ENCODE peak calls at places on chromosomes 6 and 20, in nine cellular contexts. One of them, this sample, is unnamed.

GRCh38 chr6:44428682-44429081 is 41.2 kb downstream of the CDC5L start:
- DNase-seq in T-helper 9 cell: no peak
- DNase-seq in right lobe of liver: no peak
- DNase-seq in activated CD4-positive, alpha-beta T cell treated with anti-CD3 and anti-CD28 coated beads, Interleukin-2, amount 10 ng/mL, durations not matched to agents 7 days and 5 days: no peak
- DNase-seq in AG20443: peak; percentile 71
- DNase-seq in hypothalamus: no peak
- DNase-seq in iris pigment epithelial cell: no peak
- DNase-seq in effector memory CD8-positive, alpha-beta T cell: no peak
- DNase-seq in GM04504: peak; percentile 52
- DNase-seq in this sample: peak; percentile 18

GRCh38 chr6:134520181-134521115 is 202.5 kb upstream of the SGK1 start:
- DNase-seq in T-helper 9 cell: no peak
- DNase-seq in right lobe of liver: no peak
- DNase-seq in activated CD4-positive, alpha-beta T cell treated with anti-CD3 and anti-CD28 coated beads, Interleukin-2, amount 10 ng/mL, durations not matched to agents 7 days and 5 days: no peak
- DNase-seq in AG20443: peak; percentile 55
- DNase-seq in hypothalamus: no peak
- DNase-seq in iris pigment epithelial cell: peak; percentile 84
- DNase-seq in effector memory CD8-positive, alpha-beta T cell: no peak
- DNase-seq in GM04504: no peak
- DNase-seq in this sample: no peak

GRCh38 chr6:169859978-169860703 is 108.7 kb downstream of the ERMARD start:
- DNase-seq in T-helper 9 cell: no peak
- DNase-seq in right lobe of liver: peak; percentile 32
- DNase-seq in activated CD4-positive, alpha-beta T cell treated with anti-CD3 and anti-CD28 coated beads, Interleukin-2, amount 10 ng/mL, durations not matched to agents 7 days and 5 days: no peak
- DNase-seq in AG20443: peak; percentile 5
- DNase-seq in hypothalamus: no peak
- DNase-seq in iris pigment epithelial cell: no peak
- DNase-seq in effector memory CD8-positive, alpha-beta T cell: no peak
- DNase-seq in GM04504: no peak
- DNase-seq in this sample: no peak

GRCh38 chr6:170225852-170226417 is 64.9 kb downstream of the DLL1 start:
- DNase-seq in T-helper 9 cell: no peak
- DNase-seq in right lobe of liver: peak; percentile 78
- DNase-seq in activated CD4-positive, alpha-beta T cell treated with anti-CD3 and anti-CD28 coated beads, Interleukin-2, amount 10 ng/mL, durations not matched to agents 7 days and 5 days: no peak
- DNase-seq in AG20443: no peak
- DNase-seq in hypothalamus: no peak
- DNase-seq in iris pigment epithelial cell: no peak
- DNase-seq in effector memory CD8-positive, alpha-beta T cell: no peak
- DNase-seq in GM04504: no peak
- DNase-seq in this sample: no peak

GRCh38 chr20:9103955-9104354 is 35.1 kb downstream of the PLCB4 start:
- DNase-seq in T-helper 9 cell: no peak
- DNase-seq in right lobe of liver: no peak
- DNase-seq in activated CD4-positive, alpha-beta T cell treated with anti-CD3 and anti-CD28 coated beads, Interleukin-2, amount 10 ng/mL, durations not matched to agents 7 days and 5 days: no peak
- DNase-seq in AG20443: no peak
- DNase-seq in hypothalamus: no peak
- DNase-seq in iris pigment epithelial cell: no peak
- DNase-seq in effector memory CD8-positive, alpha-beta T cell: no peak
- DNase-seq in GM04504: no peak
- DNase-seq in this sample: no peak

GRCh38 chr6:156250593-156250992 is 526.6 kb upstream of the ARID1B start:
- DNase-seq in T-helper 9 cell: no peak
- DNase-seq in right lobe of liver: no peak
- DNase-seq in activated CD4-positive, alpha-beta T cell treated with anti-CD3 and anti-CD28 coated beads, Interleukin-2, amount 10 ng/mL, durations not matched to agents 7 days and 5 days: no peak
- DNase-seq in AG20443: no peak
- DNase-seq in hypothalamus: no peak
- DNase-seq in iris pigment epithelial cell: no peak
- DNase-seq in effector memory CD8-positive, alpha-beta T cell: no peak
- DNase-seq in GM04504: no peak
- DNase-seq in this sample: peak; percentile 3

GRCh38 chr6:28258877-28259777 is at the start of gene NKAPL:
- DNase-seq in T-helper 9 cell: no peak
- DNase-seq in right lobe of liver: peak; percentile 65
- DNase-seq in activated CD4-positive, alpha-beta T cell treated with anti-CD3 and anti-CD28 coated beads, Interleukin-2, amount 10 ng/mL, durations not matched to agents 7 days and 5 days: peak; percentile 53
- DNase-seq in AG20443: peak; percentile 92
- DNase-seq in hypothalamus: peak; percentile 40
- DNase-seq in iris pigment epithelial cell: peak; percentile 83
- DNase-seq in effector memory CD8-positive, alpha-beta T cell: peak; percentile 16
- DNase-seq in GM04504: no peak
- DNase-seq in this sample: peak; percentile 50

GRCh38 chr20:48822879-48823385 is 4.9 kb downstream of the PREX1 start:
- DNase-seq in T-helper 9 cell: no peak
- DNase-seq in right lobe of liver: no peak
- DNase-seq in activated CD4-positive, alpha-beta T cell treated with anti-CD3 and anti-CD28 coated beads, Interleukin-2, amount 10 ng/mL, durations not matched to agents 7 days and 5 days: peak; percentile 42
- DNase-seq in AG20443: peak; percentile 32
- DNase-seq in hypothalamus: no peak
- DNase-seq in iris pigment epithelial cell: no peak
- DNase-seq in effector memory CD8-positive, alpha-beta T cell: no peak
- DNase-seq in GM04504: no peak
- DNase-seq in this sample: no peak

GRCh38 chr6:33885121-33886057 is 81.6 kb upstream of the MLN start:
- DNase-seq in T-helper 9 cell: no peak
- DNase-seq in right lobe of liver: no peak
- DNase-seq in activated CD4-positive, alpha-beta T cell treated with anti-CD3 and anti-CD28 coated beads, Interleukin-2, amount 10 ng/mL, durations not matched to agents 7 days and 5 days: no peak
- DNase-seq in AG20443: peak; percentile 81
- DNase-seq in hypothalamus: no peak
- DNase-seq in iris pigment epithelial cell: peak; percentile 21
- DNase-seq in effector memory CD8-positive, alpha-beta T cell: no peak
- DNase-seq in GM04504: peak; percentile 76
- DNase-seq in this sample: peak; percentile 69

GRCh38 chr20:58550661-58551060 is 35.5 kb upstream of the APCDD1L start:
- DNase-seq in T-helper 9 cell: no peak
- DNase-seq in right lobe of liver: no peak
- DNase-seq in activated CD4-positive, alpha-beta T cell treated with anti-CD3 and anti-CD28 coated beads, Interleukin-2, amount 10 ng/mL, durations not matched to agents 7 days and 5 days: no peak
- DNase-seq in AG20443: peak; percentile 79
- DNase-seq in hypothalamus: no peak
- DNase-seq in iris pigment epithelial cell: peak; percentile 98
- DNase-seq in effector memory CD8-positive, alpha-beta T cell: no peak
- DNase-seq in GM04504: no peak
- DNase-seq in this sample: no peak

GRCh38 chr6:170366248-170366960 is 59.8 kb downstream of the FAM120B start:
- DNase-seq in T-helper 9 cell: no peak
- DNase-seq in right lobe of liver: no peak
- DNase-seq in activated CD4-positive, alpha-beta T cell treated with anti-CD3 and anti-CD28 coated beads, Interleukin-2, amount 10 ng/mL, durations not matched to agents 7 days and 5 days: no peak
- DNase-seq in AG20443: no peak
- DNase-seq in hypothalamus: no peak
- DNase-seq in iris pigment epithelial cell: no peak
- DNase-seq in effector memory CD8-positive, alpha-beta T cell: no peak
- DNase-seq in GM04504: no peak
- DNase-seq in this sample: no peak

GRCh38 chr6:110404602-110405001 is 10.8 kb downstream of the DDO start:
- DNase-seq in T-helper 9 cell: no peak
- DNase-seq in right lobe of liver: no peak
- DNase-seq in activated CD4-positive, alpha-beta T cell treated with anti-CD3 and anti-CD28 coated beads, Interleukin-2, amount 10 ng/mL, durations not matched to agents 7 days and 5 days: no peak
- DNase-seq in AG20443: peak; percentile 22
- DNase-seq in hypothalamus: no peak
- DNase-seq in iris pigment epithelial cell: peak; percentile 23
- DNase-seq in effector memory CD8-positive, alpha-beta T cell: no peak
- DNase-seq in GM04504: no peak
- DNase-seq in this sample: peak; percentile 26

GRCh38 chr6:150712502-150713252 is 113.0 kb downstream of the PLEKHG1 start:
- DNase-seq in T-helper 9 cell: no peak
- DNase-seq in right lobe of liver: no peak
- DNase-seq in activated CD4-positive, alpha-beta T cell treated with anti-CD3 and anti-CD28 coated beads, Interleukin-2, amount 10 ng/mL, durations not matched to agents 7 days and 5 days: no peak
- DNase-seq in AG20443: no peak
- DNase-seq in hypothalamus: no peak
- DNase-seq in iris pigment epithelial cell: no peak
- DNase-seq in effector memory CD8-positive, alpha-beta T cell: no peak
- DNase-seq in GM04504: no peak
- DNase-seq in this sample: no peak

GRCh38 chr6:29597184-29597583 is 12.3 kb downstream of the OR2H2 start:
- DNase-seq in T-helper 9 cell: no peak
- DNase-seq in right lobe of liver: no peak
- DNase-seq in activated CD4-positive, alpha-beta T cell treated with anti-CD3 and anti-CD28 coated beads, Interleukin-2, amount 10 ng/mL, durations not matched to agents 7 days and 5 days: no peak
- DNase-seq in AG20443: no peak
- DNase-seq in hypothalamus: no peak
- DNase-seq in iris pigment epithelial cell: no peak
- DNase-seq in effector memory CD8-positive, alpha-beta T cell: no peak
- DNase-seq in GM04504: no peak
- DNase-seq in this sample: no peak

GRCh38 chr6:136793348-136793747 is 1.1 kb upstream of the MAP3K5 start:
- DNase-seq in T-helper 9 cell: no peak
- DNase-seq in right lobe of liver: no peak
- DNase-seq in activated CD4-positive, alpha-beta T cell treated with anti-CD3 and anti-CD28 coated beads, Interleukin-2, amount 10 ng/mL, durations not matched to agents 7 days and 5 days: no peak
- DNase-seq in AG20443: no peak
- DNase-seq in hypothalamus: no peak
- DNase-seq in iris pigment epithelial cell: peak; percentile 12
- DNase-seq in effector memory CD8-positive, alpha-beta T cell: no peak
- DNase-seq in GM04504: no peak
- DNase-seq in this sample: no peak

GRCh38 chr6:20837189-20837588 is 302.9 kb downstream of the CDKAL1 start:
- DNase-seq in T-helper 9 cell: no peak
- DNase-seq in right lobe of liver: no peak
- DNase-seq in activated CD4-positive, alpha-beta T cell treated with anti-CD3 and anti-CD28 coated beads, Interleukin-2, amount 10 ng/mL, durations not matched to agents 7 days and 5 days: peak; percentile 26
- DNase-seq in AG20443: no peak
- DNase-seq in hypothalamus: no peak
- DNase-seq in iris pigment epithelial cell: no peak
- DNase-seq in effector memory CD8-positive, alpha-beta T cell: peak; percentile 16
- DNase-seq in GM04504: no peak
- DNase-seq in this sample: no peak

GRCh38 chr6:73309784-73310502 is 44.1 kb downstream of the DPPA5 start:
- DNase-seq in T-helper 9 cell: peak; percentile 28
- DNase-seq in right lobe of liver: no peak
- DNase-seq in activated CD4-positive, alpha-beta T cell treated with anti-CD3 and anti-CD28 coated beads, Interleukin-2, amount 10 ng/mL, durations not matched to agents 7 days and 5 days: peak; percentile 53
- DNase-seq in AG20443: peak; percentile 87
- DNase-seq in hypothalamus: no peak
- DNase-seq in iris pigment epithelial cell: peak; percentile 56
- DNase-seq in effector memory CD8-positive, alpha-beta T cell: peak; percentile 35
- DNase-seq in GM04504: no peak
- DNase-seq in this sample: no peak

GRCh38 chr6:11750682-11751081 is 27.9 kb downstream of the ADTRP start:
- DNase-seq in T-helper 9 cell: no peak
- DNase-seq in right lobe of liver: peak; percentile 52
- DNase-seq in activated CD4-positive, alpha-beta T cell treated with anti-CD3 and anti-CD28 coated beads, Interleukin-2, amount 10 ng/mL, durations not matched to agents 7 days and 5 days: no peak
- DNase-seq in AG20443: no peak
- DNase-seq in hypothalamus: no peak
- DNase-seq in iris pigment epithelial cell: no peak
- DNase-seq in effector memory CD8-positive, alpha-beta T cell: no peak
- DNase-seq in GM04504: no peak
- DNase-seq in this sample: no peak

GRCh38 chr6:16057411-16057810 is 71.5 kb upstream of the MYLIP start:
- DNase-seq in T-helper 9 cell: no peak
- DNase-seq in right lobe of liver: no peak
- DNase-seq in activated CD4-positive, alpha-beta T cell treated with anti-CD3 and anti-CD28 coated beads, Interleukin-2, amount 10 ng/mL, durations not matched to agents 7 days and 5 days: no peak
- DNase-seq in AG20443: no peak
- DNase-seq in hypothalamus: no peak
- DNase-seq in iris pigment epithelial cell: no peak
- DNase-seq in effector memory CD8-positive, alpha-beta T cell: no peak
- DNase-seq in GM04504: no peak
- DNase-seq in this sample: no peak

GRCh38 chr20:6395695-6396094 is 272.9 kb upstream of the FERMT1 start:
- DNase-seq in T-helper 9 cell: no peak
- DNase-seq in right lobe of liver: no peak
- DNase-seq in activated CD4-positive, alpha-beta T cell treated with anti-CD3 and anti-CD28 coated beads, Interleukin-2, amount 10 ng/mL, durations not matched to agents 7 days and 5 days: no peak
- DNase-seq in AG20443: no peak
- DNase-seq in hypothalamus: no peak
- DNase-seq in iris pigment epithelial cell: peak; percentile 42
- DNase-seq in effector memory CD8-positive, alpha-beta T cell: no peak
- DNase-seq in GM04504: no peak
- DNase-seq in this sample: no peak

GRCh38 chr20:8562356-8562755 is 430.3 kb downstream of the PLCB1 start:
- DNase-seq in T-helper 9 cell: no peak
- DNase-seq in right lobe of liver: no peak
- DNase-seq in activated CD4-positive, alpha-beta T cell treated with anti-CD3 and anti-CD28 coated beads, Interleukin-2, amount 10 ng/mL, durations not matched to agents 7 days and 5 days: no peak
- DNase-seq in AG20443: no peak
- DNase-seq in hypothalamus: no peak
- DNase-seq in iris pigment epithelial cell: no peak
- DNase-seq in effector memory CD8-positive, alpha-beta T cell: no peak
- DNase-seq in GM04504: no peak
- DNase-seq in this sample: no peak

GRCh38 chr6:169843110-169843509 is 91.7 kb downstream of the ERMARD start:
- DNase-seq in T-helper 9 cell: no peak
- DNase-seq in right lobe of liver: no peak
- DNase-seq in activated CD4-positive, alpha-beta T cell treated with anti-CD3 and anti-CD28 coated beads, Interleukin-2, amount 10 ng/mL, durations not matched to agents 7 days and 5 days: no peak
- DNase-seq in AG20443: no peak
- DNase-seq in hypothalamus: no peak
- DNase-seq in iris pigment epithelial cell: no peak
- DNase-seq in effector memory CD8-positive, alpha-beta T cell: no peak
- DNase-seq in GM04504: no peak
- DNase-seq in this sample: no peak

GRCh38 chr6:2020909-2021308 is 224.5 kb downstream of the GMDS start:
- DNase-seq in T-helper 9 cell: no peak
- DNase-seq in right lobe of liver: no peak
- DNase-seq in activated CD4-positive, alpha-beta T cell treated with anti-CD3 and anti-CD28 coated beads, Interleukin-2, amount 10 ng/mL, durations not matched to agents 7 days and 5 days: no peak
- DNase-seq in AG20443: peak; percentile 29
- DNase-seq in hypothalamus: no peak
- DNase-seq in iris pigment epithelial cell: peak; percentile 35
- DNase-seq in effector memory CD8-positive, alpha-beta T cell: no peak
- DNase-seq in GM04504: peak; percentile 55
- DNase-seq in this sample: peak; percentile 25

GRCh38 chr6:151400473-151400872 is 9.1 kb upstream of the ZBTB2 start:
- DNase-seq in T-helper 9 cell: no peak
- DNase-seq in right lobe of liver: no peak
- DNase-seq in activated CD4-positive, alpha-beta T cell treated with anti-CD3 and anti-CD28 coated beads, Interleukin-2, amount 10 ng/mL, durations not matched to agents 7 days and 5 days: no peak
- DNase-seq in AG20443: peak; percentile 38
- DNase-seq in hypothalamus: no peak
- DNase-seq in iris pigment epithelial cell: peak; percentile 82
- DNase-seq in effector memory CD8-positive, alpha-beta T cell: no peak
- DNase-seq in GM04504: peak; percentile 50
- DNase-seq in this sample: no peak

GRCh38 chr6:150876598-150876997 is 11.1 kb downstream of the MTHFD1L start:
- DNase-seq in T-helper 9 cell: no peak
- DNase-seq in right lobe of liver: peak; percentile 77
- DNase-seq in activated CD4-positive, alpha-beta T cell treated with anti-CD3 and anti-CD28 coated beads, Interleukin-2, amount 10 ng/mL, durations not matched to agents 7 days and 5 days: no peak
- DNase-seq in AG20443: no peak
- DNase-seq in hypothalamus: no peak
- DNase-seq in iris pigment epithelial cell: peak; percentile 42
- DNase-seq in effector memory CD8-positive, alpha-beta T cell: no peak
- DNase-seq in GM04504: no peak
- DNase-seq in this sample: no peak

GRCh38 chr6:143872211-143872610 is 7.9 kb downstream of the ZC2HC1B start:
- DNase-seq in T-helper 9 cell: no peak
- DNase-seq in right lobe of liver: no peak
- DNase-seq in activated CD4-positive, alpha-beta T cell treated with anti-CD3 and anti-CD28 coated beads, Interleukin-2, amount 10 ng/mL, durations not matched to agents 7 days and 5 days: peak; percentile 10
- DNase-seq in AG20443: no peak
- DNase-seq in hypothalamus: no peak
- DNase-seq in iris pigment epithelial cell: peak; percentile 51
- DNase-seq in effector memory CD8-positive, alpha-beta T cell: no peak
- DNase-seq in GM04504: no peak
- DNase-seq in this sample: peak; percentile 5